ENCODE peak calls at places on chromosomes 5 and 9, in four cellular contexts. T is IMR-90, U is H9, I is H1. L is an unnamed sample.

GRCh38 chr5:10709409-10709808 is 51.6 kb downstream of the DAP start:
- DNase-seq in I (no peak), U (no peak), T (no peak), L (no peak)

GRCh38 chr5:135644816-135645215 is 66.0 kb upstream of the CXCL14 start:
- DNase-seq in I (no peak), U (no peak), T (no peak), L (no peak)

GRCh38 chr5:61817472-61818326 is 485.6 kb downstream of the ZSWIM6 start:
- DNase-seq in I (no peak), U (peak; percentile 49), T (peak; percentile 39), L (peak; percentile 68)

GRCh38 chr9:121896545-121896943 is 196.6 kb downstream of the TTLL11 start:
- DNase-seq in U (peak; percentile 45), I (no peak), T (no peak), L (no peak)

GRCh38 chr5:43602456-43602817 is 543 bp upstream of the NNT start:
- DNase-seq in T (peak; percentile 50), U (peak; percentile 54), I (no peak), L (peak; percentile 68)

GRCh38 chr5:135708481-135708880 is 126.0 kb upstream of the SLC25A48 start:
- DNase-seq in I (no peak), U (peak; percentile 17), T (no peak), L (no peak)

GRCh38 chr5:179300834-179301233 is 44.4 kb downstream of the ADAMTS2 start:
- DNase-seq in I (no peak), T (no peak), U (no peak), L (no peak)

GRCh38 chr9:116380496-116380995 is 227.0 kb downstream of the PAPPA start:
- DNase-seq in T (no peak), U (no peak), I (no peak), L (no peak)

GRCh38 chr5:83107692-83108410 is 30.5 kb downstream of the XRCC4 start:
- DNase-seq in T (no peak), I (no peak), U (no peak), L (no peak)

GRCh38 chr5:68435611-68436010 is 220.1 kb downstream of the PIK3R1 start:
- DNase-seq in T (no peak), U (no peak), I (no peak), L (no peak)

GRCh38 chr9:68808481-68808880 is 103.4 kb downstream of the PIP5K1B start:
- DNase-seq in I (no peak), T (no peak), U (no peak), L (no peak)

GRCh38 chr9:111429175-111429574 is 55.0 kb downstream of the ECPAS start:
- DNase-seq in I (no peak), U (no peak), T (peak; percentile 43), L (no peak)

GRCh38 chr5:179126506-179126991 is 66.4 kb downstream of the ZNF354C start:
- DNase-seq in I (no peak), U (peak; percentile 15), T (no peak), L (no peak)

GRCh38 chr9:6184749-6185645 is 30.6 kb upstream of the IL33 start:
- DNase-seq in U (no peak), T (peak; percentile 8), I (no peak), L (no peak)

GRCh38 chr9:109238677-109239076 is 71.6 kb upstream of the FRRS1L start:
- DNase-seq in I (no peak), T (no peak), U (no peak), L (no peak)

GRCh38 chr5:81749562-81750307 is 1.2 kb downstream of the SSBP2 start:
- DNase-seq in T (peak; percentile 17), U (peak; percentile 55), I (peak; percentile 80), L (peak; percentile 53)

GRCh38 chr9:112065781-112066606 is 109.1 kb downstream of the SUSD1 start:
- DNase-seq in I (no peak), U (peak; percentile 51), T (peak; percentile 94), L (peak; percentile 97)

GRCh38 chr5:126351138-126351537 is 72.1 kb upstream of the GRAMD2B start:
- DNase-seq in I (no peak), T (peak; percentile 84), U (no peak), L (no peak)

GRCh38 chr9:70398145-70398556 is 16.3 kb downstream of the KLF9 start:
- DNase-seq in U (no peak), T (no peak), I (no peak), L (no peak)

GRCh38 chr9:95268681-95269080 is 48.8 kb downstream of the FANCC start:
- DNase-seq in I (no peak), U (peak; percentile 38), T (peak; percentile 41), L (peak; percentile 57)

GRCh38 chr5:9483779-9484178 is 62.1 kb downstream of the SEMA5A start:
- DNase-seq in T (peak; percentile 48), I (no peak), U (no peak), L (no peak)

GRCh38 chr5:127228540-127229184 is 61.9 kb upstream of the MEGF10 start:
- DNase-seq in T (no peak), I (peak; percentile 52), U (peak; percentile 51), L (peak; percentile 32)

GRCh38 chr5:153094333-153094732 is 396.1 kb upstream of the GRIA1 start:
- DNase-seq in I (no peak), U (no peak), T (no peak), L (no peak)
- H3K23ac ChIP-seq in I (no peak overlapping the region), U (no peak overlapping the region), T (no peak overlapping the region), L (no peak overlapping the region)

GRCh38 chr5:76403963-76404693 is 1.0 kb downstream of the IQGAP2 start:
- DNase-seq in U (peak; percentile 87), I (peak; percentile 55), T (no peak), L (peak; percentile 89)
- H2BK5ac ChIP-seq in U (no peak overlapping the region), I (peak overlapping the region; percentile 68), T (no peak overlapping the region), L (no peak overlapping the region)

GRCh38 chr5:173729079-173729765 is 112.8 kb upstream of the BOD1 start:
- DNase-seq in U (peak; percentile 46), T (no peak), I (no peak), L (peak; percentile 44)
- H4K5ac ChIP-seq in U (no peak overlapping the region), T (no peak overlapping the region), I (no peak overlapping the region), L (no peak overlapping the region)

DNA sequence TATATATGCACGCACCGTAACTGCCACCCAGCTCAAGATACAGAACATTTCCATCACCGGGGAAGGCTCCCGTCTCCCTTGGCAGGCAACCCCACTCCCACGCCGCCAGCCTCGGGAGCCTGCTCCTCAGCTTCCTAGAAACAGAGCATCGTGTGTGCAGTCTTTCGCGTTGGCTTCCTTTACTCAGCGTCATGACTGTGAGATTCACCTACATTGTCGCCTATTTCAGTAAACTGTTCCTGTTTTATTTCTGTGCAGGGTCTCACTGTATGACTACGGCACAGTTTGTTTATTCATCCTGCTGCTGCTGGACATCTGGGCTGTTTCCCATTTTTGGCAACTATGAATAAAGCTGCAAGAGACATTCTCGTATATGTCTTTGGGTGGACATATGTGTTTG is 90.7 kb downstream of the STK10 start:
- DNase-seq in T (peak; percentile 72), I (no peak), U (no peak), L (no peak)
- H3K23ac ChIP-seq in T (peak overlapping the region; percentile 4), I (no peak overlapping the region), U (no peak overlapping the region), L (no peak overlapping the region)

GRCh38 chr9:33167084-33167948 is at the start of gene B4GALT1:
- DNase-seq in T (peak; percentile 90), U (peak; percentile 93), I (peak; percentile 96), L (peak; percentile 94)

GRCh38 chr9:33167949-33168535 is 906 bp upstream of the B4GALT1 start:
- DNase-seq in I (no peak), T (no peak), U (no peak), L (peak; percentile 40)

GRCh38 chr9:33164138-33164809 is 2.9 kb downstream of the B4GALT1 start:
- DNase-seq in I (no peak), U (no peak), T (no peak), L (peak; percentile 18)

GRCh38 chr9:33165263-33166151 is 1.6 kb downstream of the B4GALT1 start:
- DNase-seq in U (no peak), I (no peak), T (peak; percentile 83), L (peak; percentile 69)

DNA sequence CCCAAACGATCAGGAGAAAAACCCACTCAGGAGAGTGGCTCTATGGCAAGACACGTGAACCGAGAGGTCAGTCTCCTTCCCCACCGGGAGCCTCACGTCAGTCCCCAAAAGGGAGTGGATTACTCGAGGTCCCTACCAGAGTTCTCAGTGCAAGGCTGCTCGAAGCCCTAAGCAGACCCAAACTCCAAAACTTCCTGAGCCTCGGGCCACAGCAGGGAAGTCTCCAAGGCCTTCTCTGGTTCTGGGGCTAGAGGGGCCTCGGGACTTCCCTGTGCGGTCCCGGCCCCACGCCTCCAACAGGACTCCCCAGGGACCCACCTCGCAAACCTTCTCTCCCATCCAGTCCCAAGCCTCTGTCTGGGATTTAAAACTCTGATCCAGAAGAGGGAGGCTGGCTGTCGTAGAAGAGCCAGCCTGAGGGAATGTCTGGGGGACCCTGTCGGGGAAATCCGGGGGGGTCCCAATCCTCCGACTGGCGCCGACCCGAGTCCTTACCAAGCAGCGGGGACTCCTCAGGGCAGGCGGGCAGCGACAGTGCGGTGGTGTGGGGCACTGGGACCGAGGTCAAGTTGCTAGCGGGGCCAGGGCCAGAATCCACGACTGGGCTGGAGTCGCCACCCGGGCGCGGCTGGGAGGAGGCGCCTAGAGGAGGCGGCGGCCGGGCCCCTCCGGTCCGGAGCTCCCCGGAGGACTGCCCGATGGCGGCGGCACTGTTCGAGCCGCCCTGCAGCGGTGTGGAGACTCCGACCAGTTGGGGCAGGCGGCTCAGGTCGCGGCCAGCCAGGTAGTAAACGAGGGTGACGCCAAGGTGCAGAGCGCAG is 663 bp downstream of the B4GALT1 start:
- DNase-seq in U (no peak), I (no peak), T (no peak), L (peak; percentile 50)
- H2BK5ac ChIP-seq in U (no peak overlapping the region), I (no peak overlapping the region), T (peak overlapping the region; percentile 94), L (no peak overlapping the region)